ENCODE peak calls at places on chromosomes 7 and 10, in seven cellular contexts. V is ascending aorta, N is A549, I is nephron progenitor cell, J is adrenal gland, F is astrocyte of the spinal cord, L is astrocyte. D is an unnamed sample.

GRCh38 chr10:47111329-47111862 is 188.6 kb upstream of the GDF10 start:
- DNase-seq in V (no peak), N (no peak), I (no peak), J (no peak), F (no peak), L (no peak), D (no peak)

GRCh38 chr7:136012238-136012637 is 35.1 kb upstream of the MTPN start:
- DNase-seq in V (no peak), N (no peak), I (no peak), J (no peak), F (no peak), L (no peak), D (no peak)

GRCh38 chr7:144513332-144513731 is 109.8 kb upstream of the NOBOX start:
- DNase-seq in V (no peak), N (peak; percentile 31), I (no peak), J (no peak), F (no peak), L (no peak), D (peak; percentile 5)

GRCh38 chr7:152136623-152137022 is 111.1 kb downstream of the GALNT11 start:
- DNase-seq in V (no peak), N (no peak), I (peak; percentile 21), J (no peak), F (peak; percentile 65), L (peak; percentile 60), D (no peak)

GRCh38 chr7:3408814-3409595 is 108.0 kb downstream of the SDK1 start:
- DNase-seq in V (no peak), N (no peak), I (no peak), J (no peak), F (no peak), L (peak; percentile 37), D (no peak)

GRCh38 chr10:33858326-33858725 is 523.9 kb upstream of the NRP1 start:
- DNase-seq in V (no peak), N (no peak), I (no peak), J (no peak), F (no peak), L (no peak), D (no peak)

GRCh38 chr7:8627322-8627721 is 193.9 kb downstream of the NXPH1 start:
- DNase-seq in V (no peak), N (no peak), I (no peak), J (no peak), F (no peak), L (no peak), D (no peak)

GRCh38 chr10:51073461-51074237 is 638 bp upstream of the PRKG1 start:
- DNase-seq in V (no peak), N (no peak), I (peak; percentile 42), J (peak; percentile 39), F (no peak), L (peak; percentile 5), D (peak; percentile 3)

GRCh38 chr7:25495342-25495855 is 267.1 kb upstream of the NPVF start:
- DNase-seq in V (no peak), N (no peak), I (peak; percentile 12), J (no peak), F (no peak), L (no peak), D (no peak)

GRCh38 chr7:5429857-5430611 is 6.4 kb upstream of the TNRC18 start:
- DNase-seq in V (no peak), N (no peak), I (peak; percentile 57), J (peak; percentile 48), F (no peak), L (no peak), D (peak; percentile 42)

GRCh38 chr7:151456782-151457181 is 16.8 kb upstream of the CRYGN start:
- DNase-seq in V (no peak), N (no peak), I (no peak), J (no peak), F (no peak), L (no peak), D (no peak)

GRCh38 chr10:6128591-6129383 is 40.0 kb downstream of the RBM17 start:
- DNase-seq in V (no peak), N (no peak), I (no peak), J (peak; percentile 66), F (no peak), L (no peak), D (no peak)

GRCh38 chr7:134770676-134771075 is 8.8 kb upstream of the CALD1 start:
- DNase-seq in V (no peak), N (no peak), I (no peak), J (no peak), F (no peak), L (no peak), D (no peak)

GRCh38 chr7:6271694-6272371 is 591 bp downstream of the CYTH3 start:
- DNase-seq in V (no peak), N (no peak), I (no peak), J (no peak), F (no peak), L (no peak), D (peak; percentile 22)

GRCh38 chr10:103888113-103888841 is 29.7 kb downstream of the STN1 start:
- DNase-seq in V (peak; percentile 69), N (peak; percentile 77), I (no peak), J (peak; percentile 71), F (peak; percentile 95), L (peak; percentile 81), D (peak; percentile 33)

GRCh38 chr7:135240446-135240845 is 6.8 kb downstream of the STRA8 start:
- DNase-seq in V (no peak), N (no peak), I (no peak), J (no peak), F (no peak), L (no peak), D (no peak)

GRCh38 chr10:73772280-73773151 is 9.3 kb upstream of the CHCHD1 start:
- DNase-seq in V (peak; percentile 45), N (peak; percentile 79), I (peak; percentile 76), J (peak; percentile 83), F (peak; percentile 85), L (peak; percentile 73), D (peak; percentile 84)

GRCh38 chr7:30625283-30625682 is 30.6 kb downstream of the GARS1 start:
- DNase-seq in V (no peak), N (no peak), I (no peak), J (no peak), F (no peak), L (no peak), D (no peak)

GRCh38 chr7:142632291-142633134 is 116.8 kb upstream of the PRSS1 start:
- DNase-seq in V (no peak), N (peak; percentile 65), I (peak; percentile 69), J (peak; percentile 21), F (peak; percentile 67), L (peak; percentile 26), D (peak; percentile 65)
- TF ChIP-seq CTCF in V (peak; percentile 71), N (peak; percentile 81), I (peak; percentile 75), J (peak; percentile 81), F (peak; percentile 74), L (peak; percentile 81), D (peak; percentile 59)

GRCh38 chr7:1842321-1843221 is 172.5 kb downstream of the ELFN1 start:
- DNase-seq in V (no peak), N (no peak), I (peak; percentile 61), J (peak; percentile 8), F (no peak), L (no peak), D (no peak)
- TF ChIP-seq CTCF in V (no peak), N (no peak), I (peak; percentile 34), J (no peak), F (no peak), L (no peak), D (no peak)

DNA sequence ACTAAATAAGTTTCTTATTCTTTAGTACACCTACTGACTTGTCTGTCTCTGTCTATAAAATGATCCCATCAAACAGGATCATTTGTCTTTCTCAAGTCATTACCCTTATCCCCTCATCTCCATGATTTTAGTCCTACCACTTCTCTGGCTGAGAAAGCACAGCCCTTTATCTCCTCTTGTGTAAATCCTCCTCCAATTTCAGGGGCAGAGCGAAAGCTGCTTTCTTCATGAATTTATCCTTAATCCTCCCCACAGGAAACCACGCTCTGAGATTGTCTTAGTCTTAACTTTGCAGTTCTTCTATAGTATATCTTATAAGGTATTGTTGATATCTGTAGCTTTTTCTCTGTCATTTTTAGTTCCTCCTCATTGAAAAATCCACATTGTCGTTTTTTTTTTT is 239.7 kb upstream of the PLXDC2 start:
- DNase-seq in V (no peak), N (no peak), I (no peak), J (no peak), F (no peak), L (no peak), D (no peak)
- TF ChIP-seq CTCF in V (no peak), N (no peak), I (no peak), J (no peak), F (no peak), L (no peak), D (no peak)

GRCh38 chr7:105161366-105161765 is 147.4 kb downstream of the KMT2E start:
- DNase-seq in V (no peak), N (no peak), I (no peak), J (no peak), F (no peak), L (no peak), D (no peak)
- TF ChIP-seq CTCF in V (no peak), N (no peak), I (no peak), J (no peak), F (no peak), L (no peak), D (no peak)